ENCODE peak calls at places on chromosomes 11 and 22, in six cellular contexts. X is astrocyte of the hippocampus, A is retina, S is right atrium auricular region, K is neural progenitor cell, M is kidney tubule cell. J is an unnamed sample.

GRCh38 chr11:63599211-63600122 is 14.8 kb downstream of the PLAAT3 start:
- DNase-seq in S (no peak), K (no peak), A (no peak), X (peak; percentile 59), M (peak; percentile 99), J (no peak)

GRCh38 chr11:88175004-88175706 is at the start of gene RAB38:
- DNase-seq in S (no peak), K (peak; percentile 80), A (peak; percentile 77), M (peak; percentile 77), X (peak; percentile 55), J (peak; percentile 66)

GRCh38 chr11:117876341-117877119 is at the start of gene FXYD6:
- DNase-seq in X (peak; percentile 76), S (peak; percentile 66), A (peak; percentile 91), K (peak; percentile 92), M (no peak), J (no peak)

GRCh38 chr11:118051611-118052461 is 25.0 kb upstream of the TMPRSS4 start:
- DNase-seq in K (no peak), M (no peak), A (no peak), X (no peak), S (no peak), J (no peak)

GRCh38 chr11:57458410-57459111 is 1.8 kb upstream of the RTN4RL2 start:
- DNase-seq in S (no peak), M (peak; percentile 19), K (peak; percentile 70), A (peak; percentile 80), X (peak; percentile 50), J (no peak)

GRCh38 chr11:116928102-116928777 is 90.8 kb upstream of the APOA1 start:
- DNase-seq in S (no peak), X (no peak), M (peak; percentile 15), A (no peak), K (no peak), J (no peak)

GRCh38 chr11:133904818-133905515 is 51.8 kb downstream of the IGSF9B start:
- DNase-seq in S (no peak), X (no peak), K (no peak), M (no peak), A (no peak), J (peak; percentile 35)

GRCh38 chr22:42676059-42676607 is 26.9 kb upstream of the CYB5R3 start:
- DNase-seq in M (no peak), S (no peak), X (no peak), A (no peak), K (no peak), J (no peak)

GRCh38 chr22:43182118-43182517 is 4.8 kb downstream of the TTLL12 start:
- DNase-seq in A (no peak), S (no peak), M (no peak), K (no peak), X (no peak), J (no peak)

GRCh38 chr11:2572491-2573239 is 127.1 kb downstream of the KCNQ1OT1 start:
- DNase-seq in M (no peak), A (no peak), K (no peak), S (no peak), X (no peak), J (peak; percentile 41)

GRCh38 chr11:49995559-49995958 is 13.2 kb upstream of the OR4C12 start:
- DNase-seq in M (peak; percentile 45), S (no peak), A (no peak), K (peak; percentile 45), X (peak; percentile 2), J (no peak)

GRCh38 chr22:22600862-22601261 is 41.8 kb upstream of the PRAME start:
- DNase-seq in S (no peak), M (no peak), A (no peak), K (no peak), X (no peak), J (no peak)

GRCh38 chr11:9120659-9121350 is 29.4 kb upstream of the SCUBE2 start:
- DNase-seq in S (no peak), A (peak; percentile 23), K (peak; percentile 77), M (no peak), X (no peak), J (no peak)

GRCh38 chr11:128814856-128815705 is 52.0 kb downstream of the KCNJ1 start:
- DNase-seq in S (peak; percentile 74), M (peak; percentile 31), X (peak; percentile 79), A (peak; percentile 47), K (peak; percentile 94), J (no peak)

GRCh38 chr11:11513438-11513837 is 108.4 kb downstream of the GALNT18 start:
- DNase-seq in S (no peak), X (peak; percentile 41), A (no peak), M (no peak), K (no peak), J (no peak)

GRCh38 chr11:13963949-13964770 is 1.6 kb downstream of the SPON1 start:
- DNase-seq in X (peak; percentile 14), K (peak; percentile 75), S (no peak), A (peak; percentile 75), M (peak; percentile 42), J (no peak)

GRCh38 chr22:30826670-30827355 is 132.1 kb downstream of the OSBP2 start:
- DNase-seq in A (no peak), M (no peak), S (no peak), X (no peak), K (no peak), J (peak; percentile 56)

GRCh38 chr11:28836285-28837081 is 728.3 kb downstream of the METTL15 start:
- DNase-seq in K (peak; percentile 66), A (peak; percentile 6), M (peak; percentile 100), X (peak; percentile 95), S (no peak), J (no peak)

GRCh38 chr22:41885116-41885515 is 29.8 kb downstream of the SHISA8 start:
- DNase-seq in M (peak; percentile 64), K (no peak), S (no peak), X (no peak), A (no peak), J (no peak)

GRCh38 chr11:74493816-74494630 is 499 bp upstream of the LIPT2 start:
- DNase-seq in S (no peak), M (peak; percentile 84), A (no peak), X (no peak), K (no peak), J (no peak)

GRCh38 chr11:28759311-28759710 is 651.1 kb downstream of the METTL15 start:
- DNase-seq in A (no peak), M (peak; percentile 94), S (no peak), K (no peak), X (peak; percentile 66), J (no peak)

GRCh38 chr11:77039491-77040400 is 5.5 kb downstream of the B3GNT6 start:
- DNase-seq in K (peak; percentile 69), A (peak; percentile 84), M (peak; percentile 34), S (no peak), X (peak; percentile 64), J (peak; percentile 60)